ENCODE peak calls at places on chromosome 9, in seven cellular contexts. One of them, this sample, is unnamed.

GRCh38 chr9:126000731-126001580 is 253.8 kb downstream of the PBX3 start:
- DNase-seq in cardiac muscle cell: peak; percentile 2
- DNase-seq in K562: no peak
- DNase-seq in gastrocnemius medialis: no peak
- DNase-seq in mucosa of descending colon: peak; percentile 34
- DNase-seq in body of pancreas: no peak
- DNase-seq in stomach: no peak
- DNase-seq in this sample: no peak

GRCh38 chr9:95266649-95267048 is 50.9 kb downstream of the FANCC start:
- DNase-seq in cardiac muscle cell: no peak
- DNase-seq in K562: no peak
- DNase-seq in gastrocnemius medialis: no peak
- DNase-seq in mucosa of descending colon: no peak
- DNase-seq in body of pancreas: no peak
- DNase-seq in stomach: no peak
- DNase-seq in this sample: no peak

GRCh38 chr9:127927457-127928231 is 2.9 kb downstream of the PIP5KL1 start:
- DNase-seq in cardiac muscle cell: no peak
- DNase-seq in K562: peak; percentile 82
- DNase-seq in gastrocnemius medialis: no peak
- DNase-seq in mucosa of descending colon: peak; percentile 89
- DNase-seq in body of pancreas: peak; percentile 79
- DNase-seq in stomach: peak; percentile 82
- DNase-seq in this sample: peak; percentile 56

GRCh38 chr9:126406075-126406675 is 79.5 kb downstream of the MVB12B start:
- DNase-seq in cardiac muscle cell: no peak
- DNase-seq in K562: no peak
- DNase-seq in gastrocnemius medialis: no peak
- DNase-seq in mucosa of descending colon: no peak
- DNase-seq in body of pancreas: no peak
- DNase-seq in stomach: no peak
- DNase-seq in this sample: no peak

GRCh38 chr9:32260481-32260880 is 124.0 kb upstream of the ACO1 start:
- DNase-seq in cardiac muscle cell: no peak
- DNase-seq in K562: no peak
- DNase-seq in gastrocnemius medialis: no peak
- DNase-seq in mucosa of descending colon: no peak
- DNase-seq in body of pancreas: no peak
- DNase-seq in stomach: no peak
- DNase-seq in this sample: no peak

GRCh38 chr9:10843151-10843550 is 230.3 kb upstream of the PTPRD start:
- DNase-seq in cardiac muscle cell: no peak
- DNase-seq in K562: no peak
- DNase-seq in gastrocnemius medialis: no peak
- DNase-seq in mucosa of descending colon: no peak
- DNase-seq in body of pancreas: no peak
- DNase-seq in stomach: no peak
- DNase-seq in this sample: no peak

GRCh38 chr9:31908158-31908890 is 476.1 kb upstream of the ACO1 start:
- DNase-seq in cardiac muscle cell: no peak
- DNase-seq in K562: no peak
- DNase-seq in gastrocnemius medialis: no peak
- DNase-seq in mucosa of descending colon: no peak
- DNase-seq in body of pancreas: no peak
- DNase-seq in stomach: no peak
- DNase-seq in this sample: no peak

GRCh38 chr9:88781500-88782391 is 209.5 kb upstream of the S1PR3 start:
- DNase-seq in cardiac muscle cell: peak; percentile 96
- DNase-seq in K562: peak; percentile 87
- DNase-seq in gastrocnemius medialis: no peak
- DNase-seq in mucosa of descending colon: no peak
- DNase-seq in body of pancreas: peak; percentile 39
- DNase-seq in stomach: no peak
- DNase-seq in this sample: no peak

GRCh38 chr9:72383978-72384709 is 19.1 kb upstream of the ZFAND5 start:
- DNase-seq in cardiac muscle cell: peak; percentile 70
- DNase-seq in K562: no peak
- DNase-seq in gastrocnemius medialis: no peak
- DNase-seq in mucosa of descending colon: no peak
- DNase-seq in body of pancreas: no peak
- DNase-seq in stomach: no peak
- DNase-seq in this sample: no peak

GRCh38 chr9:126752376-126752775 is 52.5 kb upstream of the ZBTB43 start:
- DNase-seq in cardiac muscle cell: no peak
- DNase-seq in K562: no peak
- DNase-seq in gastrocnemius medialis: no peak
- DNase-seq in mucosa of descending colon: no peak
- DNase-seq in body of pancreas: no peak
- DNase-seq in stomach: no peak
- DNase-seq in this sample: no peak

GRCh38 chr9:14348241-14349140 is 34.5 kb upstream of the NFIB start:
- DNase-seq in cardiac muscle cell: peak; percentile 60
- DNase-seq in K562: no peak
- DNase-seq in gastrocnemius medialis: no peak
- DNase-seq in mucosa of descending colon: no peak
- DNase-seq in body of pancreas: no peak
- DNase-seq in stomach: no peak
- DNase-seq in this sample: no peak

GRCh38 chr9:82957526-82958379 is 105.2 kb downstream of the RASEF start:
- DNase-seq in cardiac muscle cell: no peak
- DNase-seq in K562: no peak
- DNase-seq in gastrocnemius medialis: no peak
- DNase-seq in mucosa of descending colon: no peak
- DNase-seq in body of pancreas: no peak
- DNase-seq in stomach: no peak
- DNase-seq in this sample: no peak

GRCh38 chr9:38227656-38228055 is 158.6 kb upstream of the SHB start:
- DNase-seq in cardiac muscle cell: peak; percentile 37
- DNase-seq in K562: no peak
- DNase-seq in gastrocnemius medialis: no peak
- DNase-seq in mucosa of descending colon: no peak
- DNase-seq in body of pancreas: no peak
- DNase-seq in stomach: no peak
- DNase-seq in this sample: peak; percentile 10

GRCh38 chr9:134501266-134502181 is 140.1 kb upstream of the COL5A1 start:
- DNase-seq in cardiac muscle cell: no peak
- DNase-seq in K562: no peak
- DNase-seq in gastrocnemius medialis: no peak
- DNase-seq in mucosa of descending colon: no peak
- DNase-seq in body of pancreas: no peak
- DNase-seq in stomach: no peak
- DNase-seq in this sample: no peak

GRCh38 chr9:126674365-126675146 is 60.8 kb downstream of the LMX1B start:
- DNase-seq in cardiac muscle cell: no peak
- DNase-seq in K562: no peak
- DNase-seq in gastrocnemius medialis: no peak
- DNase-seq in mucosa of descending colon: no peak
- DNase-seq in body of pancreas: no peak
- DNase-seq in stomach: no peak
- DNase-seq in this sample: no peak

DNA sequence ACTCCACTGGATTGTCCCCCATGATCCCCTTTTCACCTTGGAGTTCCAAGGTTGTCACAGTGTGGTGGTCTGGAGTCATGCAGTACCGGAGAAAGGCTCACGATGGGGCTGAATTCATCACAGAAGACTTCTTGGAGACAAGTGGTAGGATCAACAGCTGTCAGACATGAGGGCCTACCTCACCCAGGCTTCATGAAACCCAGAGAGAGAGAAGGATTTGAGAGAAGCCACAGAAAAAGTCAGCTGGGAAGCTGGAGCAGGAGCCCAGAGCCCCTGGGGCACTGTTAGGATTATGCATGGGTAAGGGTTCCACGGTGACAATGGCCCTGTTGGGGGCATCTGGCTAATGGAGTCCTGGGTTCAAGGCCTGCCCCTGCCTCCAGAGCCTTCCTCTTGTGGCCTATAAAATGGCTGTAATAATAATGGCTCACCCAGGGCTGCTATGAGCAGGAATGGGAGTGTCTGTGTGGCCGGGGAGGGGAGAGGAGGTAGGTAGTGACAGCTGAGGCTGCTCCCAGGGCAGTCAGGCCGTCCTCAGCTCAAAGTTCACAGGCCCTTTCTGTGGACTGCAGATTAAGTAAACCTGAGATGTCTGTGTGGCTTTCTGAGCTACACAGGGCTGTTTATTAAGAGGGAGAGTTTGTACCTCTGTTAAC is 910 bp downstream of the TRIM14 start:
- DNase-seq in cardiac muscle cell: peak; percentile 32
- DNase-seq in K562: peak; percentile 84
- DNase-seq in gastrocnemius medialis: no peak
- DNase-seq in mucosa of descending colon: peak; percentile 85
- DNase-seq in body of pancreas: peak; percentile 60
- DNase-seq in stomach: peak; percentile 52
- DNase-seq in this sample: peak; percentile 85
- H3K4me3 ChIP-seq in cardiac muscle cell: no peak overlapping the region
- H3K4me3 ChIP-seq in K562: peak overlapping the region; percentile 76
- H3K4me3 ChIP-seq in gastrocnemius medialis: peak overlapping the region; percentile 61
- H3K4me3 ChIP-seq in mucosa of descending colon: peak overlapping the region; percentile 61
- H3K4me3 ChIP-seq in body of pancreas: no peak overlapping the region
- H3K4me3 ChIP-seq in stomach: peak overlapping the region; percentile 83
- H3K4me3 ChIP-seq in this sample: peak overlapping the region; percentile 83

GRCh38 chr9:137678202-137678601 is 59.4 kb downstream of the EHMT1 start:
- DNase-seq in cardiac muscle cell: no peak
- DNase-seq in K562: no peak
- DNase-seq in gastrocnemius medialis: no peak
- DNase-seq in mucosa of descending colon: no peak
- DNase-seq in body of pancreas: no peak
- DNase-seq in stomach: no peak
- DNase-seq in this sample: no peak
- H3K4me1 ChIP-seq in cardiac muscle cell: peaks cover 34% of the 10 kb centered on the region
- H3K4me1 ChIP-seq in K562: peaks cover 50% of the 10 kb centered on the region
- H3K4me1 ChIP-seq in gastrocnemius medialis: peaks cover 32% of the 10 kb centered on the region
- H3K4me1 ChIP-seq in mucosa of descending colon: peaks cover 5% of the 10 kb centered on the region
- H3K4me1 ChIP-seq in body of pancreas: peaks cover 47% of the 10 kb centered on the region
- H3K4me1 ChIP-seq in stomach: peaks cover 65% of the 10 kb centered on the region
- H3K4me1 ChIP-seq in this sample: peaks cover under 1% of the 10 kb centered on the region

GRCh38 chr9:136560586-136560985 is 14.7 kb upstream of the NOTCH1 start:
- DNase-seq in cardiac muscle cell: no peak
- DNase-seq in K562: no peak
- DNase-seq in gastrocnemius medialis: no peak
- DNase-seq in mucosa of descending colon: no peak
- DNase-seq in body of pancreas: no peak
- DNase-seq in stomach: no peak
- DNase-seq in this sample: no peak
- H3K9me3 ChIP-seq in cardiac muscle cell: no peaks in the 10 kb centered on the region
- H3K9me3 ChIP-seq in K562: peaks cover 5% of the 10 kb centered on the region
- H3K9me3 ChIP-seq in gastrocnemius medialis: no peaks in the 10 kb centered on the region
- H3K9me3 ChIP-seq in mucosa of descending colon: peaks cover 4% of the 10 kb centered on the region
- H3K9me3 ChIP-seq in body of pancreas: no peaks in the 10 kb centered on the region
- H3K9me3 ChIP-seq in stomach: peaks cover 6% of the 10 kb centered on the region
- H3K9me3 ChIP-seq in this sample: no peaks in the 10 kb centered on the region

GRCh38 chr9:37156781-37157356 is 36.5 kb downstream of the ZCCHC7 start:
- DNase-seq in cardiac muscle cell: peak; percentile 14
- DNase-seq in K562: no peak
- DNase-seq in gastrocnemius medialis: no peak
- DNase-seq in mucosa of descending colon: no peak
- DNase-seq in body of pancreas: no peak
- DNase-seq in stomach: no peak
- DNase-seq in this sample: no peak
- H3K4me3 ChIP-seq in cardiac muscle cell: no peak overlapping the region
- H3K4me3 ChIP-seq in K562: no peak overlapping the region
- H3K4me3 ChIP-seq in gastrocnemius medialis: no peak overlapping the region
- H3K4me3 ChIP-seq in mucosa of descending colon: no peak overlapping the region
- H3K4me3 ChIP-seq in body of pancreas: no peak overlapping the region
- H3K4me3 ChIP-seq in stomach: no peak overlapping the region
- H3K4me3 ChIP-seq in this sample: no peak overlapping the region

DNA sequence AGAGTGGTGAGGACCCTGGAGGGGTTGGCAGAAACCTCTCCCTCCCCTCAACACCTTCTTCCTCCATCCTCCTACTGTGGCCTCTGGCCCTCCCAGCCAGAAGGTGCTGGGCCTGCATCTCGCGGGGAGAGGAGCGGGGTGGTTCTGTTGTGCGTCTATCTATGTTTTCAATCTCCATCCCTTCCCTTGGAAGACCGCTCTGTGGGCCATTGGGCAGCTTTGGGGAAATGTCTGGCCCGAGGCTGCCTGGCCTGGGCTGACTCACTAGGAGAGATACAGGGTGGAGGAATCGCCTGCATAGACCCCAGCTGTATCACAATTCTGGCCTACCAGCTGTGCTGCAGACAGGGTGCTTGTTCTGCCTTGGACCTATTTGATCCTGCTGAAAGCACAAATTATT is 48.4 kb upstream of the DAB2IP start:
- DNase-seq in cardiac muscle cell: no peak
- DNase-seq in K562: no peak
- DNase-seq in gastrocnemius medialis: no peak
- DNase-seq in mucosa of descending colon: no peak
- DNase-seq in body of pancreas: no peak
- DNase-seq in stomach: no peak
- DNase-seq in this sample: no peak
- H3K4me1 ChIP-seq in cardiac muscle cell: peaks cover 56% of the 10 kb centered on the region
- H3K4me1 ChIP-seq in K562: peaks cover 8% of the 10 kb centered on the region
- H3K4me1 ChIP-seq in gastrocnemius medialis: peaks cover 69% of the 10 kb centered on the region
- H3K4me1 ChIP-seq in mucosa of descending colon: peaks cover 17% of the 10 kb centered on the region
- H3K4me1 ChIP-seq in body of pancreas: peaks cover 48% of the 10 kb centered on the region
- H3K4me1 ChIP-seq in stomach: peaks cover 74% of the 10 kb centered on the region
- H3K4me1 ChIP-seq in this sample: no peaks in the 10 kb centered on the region